ENCODE peak calls at places on chromosomes 3 and 15, in six cellular contexts. B, R, T, K, G and F are unnamed samples. For H3K4me1 and H3K36me3, the result is how much of the 10 kb centered on the place peaks cover.

GRCh38 chr3:158158969-158159368 is 49.1 kb downstream of the RSRC1 start:
- DNase-seq in B (no peak), G (no peak), T (no peak), K (no peak), R (no peak), F (no peak)

GRCh38 chr15:78695046-78695671 is 54.1 kb upstream of the CHRNB4 start:
- DNase-seq in R (no peak), B (no peak), K (no peak), T (no peak), G (no peak), F (no peak)

GRCh38 chr15:71538181-71538580 is 272.2 kb upstream of the NR2E3 start:
- DNase-seq in R (no peak), K (no peak), G (no peak), T (no peak), B (no peak), F (no peak)

GRCh38 chr3:146948161-146948560 is 343.0 kb upstream of the PLSCR5 start:
- DNase-seq in B (no peak), K (no peak), G (no peak), T (no peak), R (no peak), F (no peak)

GRCh38 chr3:377158-377561 is 180.6 kb downstream of the CHL1 start:
- DNase-seq in G (no peak), T (no peak), R (no peak), B (peak), K (peak), F (no peak)

GRCh38 chr3:125014570-125015179 is 41.1 kb downstream of the HEG1 start:
- DNase-seq in G (peak), R (peak), T (no peak), B (no peak), K (no peak), F (no peak)

GRCh38 chr3:149977391-149977790 is 6.7 kb upstream of the PFN2 start:
- DNase-seq in K (no peak), R (no peak), T (no peak), G (no peak), B (no peak), F (no peak)

GRCh38 chr3:42159706-42160472 is 68.7 kb downstream of the TRAK1 start:
- DNase-seq in T (peak), R (peak), G (peak), B (peak), K (peak), F (peak)

GRCh38 chr15:39345176-39345575 is 235.7 kb upstream of the THBS1 start:
- DNase-seq in B (no peak), K (no peak), G (no peak), R (no peak), T (no peak), F (no peak)

GRCh38 chr3:185175370-185175987 is 22.6 kb upstream of the C3orf70 start:
- DNase-seq in B (peak), G (peak), R (peak), K (peak), T (peak), F (peak)

GRCh38 chr3:113140876-113141275 is 70.5 kb upstream of the BOC start:
- DNase-seq in T (no peak), K (no peak), B (no peak), R (no peak), G (no peak), F (no peak)

GRCh38 chr15:57736591-57736990 is 30.1 kb downstream of the POLR2M start:
- DNase-seq in R (no peak), B (no peak), T (no peak), K (no peak), G (no peak), F (no peak)

GRCh38 chr15:53323197-53323596 is 436.3 kb downstream of the WDR72 start:
- DNase-seq in G (no peak), R (no peak), K (peak), B (peak), T (no peak), F (no peak)

GRCh38 chr15:30921781-30922371 is 18.2 kb downstream of the FAN1 start:
- DNase-seq in T (no peak), R (no peak), K (no peak), G (peak), B (no peak), F (peak)

GRCh38 chr15:85014932-85015331 is 33.3 kb downstream of the PDE8A start:
- DNase-seq in T (no peak), R (no peak), B (no peak), G (no peak), K (no peak), F (no peak)
- H3K4me3 ChIP-seq in T (no peak), R (no peak), B (no peak), G (no peak), K (no peak), F (no peak)

GRCh38 chr3:135565481-135565880 is 400.0 kb upstream of the PPP2R3A start:
- DNase-seq in R (no peak), T (no peak), G (no peak), B (no peak), K (no peak), F (no peak)
- H3K4me1 ChIP-seq in R (under half), T (under half), G (under half), B (under half), K (under half), F (under half)

DNA sequence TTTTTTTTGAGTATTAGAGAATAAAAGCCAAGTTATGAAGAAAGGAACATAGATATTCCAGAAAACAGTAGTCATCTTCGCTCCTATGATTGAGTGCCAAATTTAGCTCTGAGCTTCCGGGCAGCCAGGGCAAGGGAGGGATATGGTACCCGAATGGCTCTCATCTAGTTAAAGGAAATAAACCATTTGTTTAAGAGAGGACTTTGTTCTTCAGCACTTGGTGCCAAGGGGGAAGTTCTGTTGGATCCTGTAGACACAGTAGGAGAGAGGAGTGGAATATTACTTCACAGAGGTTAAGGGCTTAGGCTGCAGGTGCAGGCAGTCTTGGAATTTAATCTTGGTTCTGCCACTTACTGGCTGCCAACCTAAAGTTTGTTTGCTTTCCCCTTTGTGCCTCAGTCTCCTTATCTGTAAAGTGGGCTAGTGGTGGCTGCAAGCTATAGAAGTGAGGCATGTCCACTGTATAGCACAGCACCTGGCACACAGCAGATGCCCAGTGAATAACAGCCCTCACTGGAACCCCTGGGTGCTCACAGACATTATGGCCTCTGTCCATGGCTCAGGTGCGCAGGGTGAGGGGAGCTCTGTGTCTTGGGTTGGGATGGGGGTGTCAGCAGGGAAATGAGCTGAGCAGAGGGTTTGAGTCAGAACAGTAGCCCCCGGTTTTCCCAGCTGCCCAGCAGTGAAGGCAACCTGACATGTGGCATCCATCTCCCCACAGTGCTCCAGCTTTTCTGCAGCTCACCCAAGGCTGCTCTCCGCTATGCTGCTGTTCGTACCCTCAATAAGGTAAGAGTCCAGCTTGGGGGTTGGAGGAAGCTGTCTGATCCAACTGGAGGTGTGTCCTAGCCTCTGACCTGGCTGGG is 10.4 kb downstream of the COPG1 start:
- DNase-seq in K (no peak), G (no peak), B (no peak), T (no peak), R (no peak), F (no peak)
- H3K36me3 ChIP-seq in K (under half), G (half or more), B (half or more), T (half or more), R (half or more), F (half or more)

GRCh38 chr3:138960417-138960852 is 13.4 kb downstream of the FOXL2NB start:
- DNase-seq in R (no peak), T (no peak), K (no peak), G (no peak), B (no peak), F (no peak)
- H3K4me3 ChIP-seq in R (no peak), T (no peak), K (no peak), G (no peak), B (no peak), F (no peak)

GRCh38 chr3:190099099-190099498 is 21.6 kb downstream of the P3H2 start:
- DNase-seq in T (no peak), K (no peak), G (no peak), B (no peak), R (no peak), F (no peak)
- H3K4me1 ChIP-seq in T (under half), K (under half), G (under half), B (half or more), R (under half), F (under half)

DNA sequence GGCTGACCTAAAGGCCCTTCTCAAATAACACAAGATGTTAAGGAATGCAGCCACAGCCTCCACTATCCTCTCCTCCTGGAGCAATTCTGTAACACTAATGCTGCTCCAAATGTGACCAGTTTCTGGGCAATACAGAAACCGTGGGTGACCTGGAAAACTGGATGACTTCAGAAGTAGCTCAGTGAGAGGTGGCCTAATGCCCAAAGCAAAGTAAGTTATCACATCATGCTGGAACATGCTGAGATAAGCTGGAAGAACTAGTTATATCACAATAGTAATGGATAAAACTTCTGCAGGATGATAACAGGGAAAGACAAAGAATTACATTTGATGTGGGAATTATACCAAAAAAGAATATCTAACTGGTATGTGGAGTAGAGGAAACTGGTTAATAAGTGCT is 72.0 kb downstream of the DHX30 start:
- DNase-seq in T (no peak), B (no peak), R (no peak), K (no peak), G (no peak), F (no peak)
- H3K36me3 ChIP-seq in T (half or more), B (under half), R (half or more), K (under half), G (under half), F (under half)

GRCh38 chr3:193842029-193842782 is 249.2 kb downstream of the OPA1 start:
- DNase-seq in B (no peak), K (no peak), T (no peak), G (no peak), R (no peak), F (no peak)
- H3K4me3 ChIP-seq in B (no peak), K (no peak), T (peak), G (no peak), R (no peak), F (no peak)